ENCODE peak calls at places on chromosomes 13 and 19, in eight cellular contexts. B is stomach, N is breast epithelium, V is GM12878, C is transverse colon, Z is esophagus muscularis mucosa, A is HCT116, D is sigmoid colon. Q is an unnamed sample.

GRCh38 chr19:50414850-50415660 is 3.7 kb upstream of the SPIB start:
- DNase-seq in B (peak), N (peak), V (no peak), C (peak), Z (no peak), A (peak), D (peak), Q (no peak)

GRCh38 chr19:4654437-4655361 is 15.4 kb downstream of the TNFAIP8L1 start:
- DNase-seq in B (no peak), N (no peak), V (no peak), C (no peak), Z (no peak), A (no peak), D (no peak), Q (no peak)

GRCh38 chr19:52535831-52536800 is 8.6 kb downstream of the ZNF808 start:
- DNase-seq in B (peak), N (peak), V (peak), C (peak), Z (peak), A (no peak), D (peak), Q (no peak)

GRCh38 chr13:66675620-66676019 is 554.5 kb downstream of the PCDH9 start:
- DNase-seq in B (no peak), N (no peak), V (no peak), C (no peak), Z (no peak), A (no peak), D (no peak), Q (no peak)

GRCh38 chr13:75226755-75227435 is 255.1 kb downstream of the TBC1D4 start:
- DNase-seq in B (no peak), N (no peak), V (no peak), C (no peak), Z (no peak), A (no peak), D (no peak), Q (peak)

GRCh38 chr19:42111384-42111783 is 20.9 kb downstream of the POU2F2 start:
- DNase-seq in B (no peak), N (no peak), V (no peak), C (no peak), Z (no peak), A (no peak), D (no peak), Q (no peak)

GRCh38 chr19:658916-659839 is 3.8 kb downstream of the RNF126 start:
- DNase-seq in B (peak), N (peak), V (no peak), C (peak), Z (no peak), A (no peak), D (peak), Q (no peak)

GRCh38 chr13:39942901-39943273 is 287.4 kb downstream of the COG6 start:
- DNase-seq in B (peak), N (peak), V (peak), C (peak), Z (no peak), A (peak), D (peak), Q (no peak)

GRCh38 chr13:112894673-112895481 is 74.1 kb upstream of the MCF2L start:
- DNase-seq in B (no peak), N (no peak), V (no peak), C (no peak), Z (no peak), A (no peak), D (no peak), Q (no peak)

GRCh38 chr19:11657307-11657706 is 60.0 kb downstream of the ZNF627 start:
- DNase-seq in B (no peak), N (no peak), V (no peak), C (peak), Z (no peak), A (no peak), D (no peak), Q (no peak)

GRCh38 chr13:92806215-92806614 is 420.4 kb upstream of the GPC6 start:
- DNase-seq in B (no peak), N (no peak), V (no peak), C (no peak), Z (no peak), A (no peak), D (no peak), Q (no peak)

GRCh38 chr13:33228645-33229445 is 56.7 kb downstream of the STARD13 start:
- DNase-seq in B (no peak), N (no peak), V (no peak), C (no peak), Z (no peak), A (peak), D (no peak), Q (no peak)

GRCh38 chr13:27043013-27043412 is 128.6 kb downstream of the USP12 start:
- DNase-seq in B (peak), N (peak), V (no peak), C (no peak), Z (no peak), A (peak), D (peak), Q (peak)

GRCh38 chr19:4695224-4695731 is 25.1 kb upstream of the MYDGF start:
- DNase-seq in B (no peak), N (peak), V (no peak), C (no peak), Z (no peak), A (no peak), D (no peak), Q (no peak)

DNA sequence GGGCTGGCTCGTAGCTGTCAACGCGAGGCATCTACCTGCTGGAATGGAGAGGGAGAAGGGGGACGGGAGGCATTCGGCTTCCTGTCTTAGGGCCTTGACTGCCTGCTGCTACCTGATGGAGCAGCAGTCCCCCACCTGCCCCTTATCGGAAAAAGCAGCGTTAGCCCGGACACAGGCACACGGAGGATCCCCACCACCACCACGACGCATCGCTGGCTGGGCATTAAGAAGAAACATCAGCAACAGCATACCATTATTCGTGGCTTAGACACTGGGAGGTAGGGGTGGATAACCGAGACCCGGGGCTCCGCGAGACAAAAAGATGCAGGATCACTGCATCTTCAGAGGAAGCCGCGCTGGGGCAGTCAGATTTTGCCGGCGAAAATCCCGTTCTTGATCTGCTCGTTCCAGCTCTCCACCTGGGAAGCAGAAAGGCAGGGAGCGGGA is 1.1 kb downstream of the COX6B2 start:
- DNase-seq in B (no peak), N (no peak), V (no peak), C (no peak), Z (no peak), A (no peak), D (no peak), Q (no peak)
- TF ChIP-seq POLR2AphosphoS5 in B (no peak), N (no peak), V (no peak), C (no peak), Z (no peak), A (no peak), D (no peak), Q (no peak)

GRCh38 chr19:18172331-18173053 is 1.1 kb upstream of the IFI30 start:
- DNase-seq in B (no peak), N (no peak), V (no peak), C (no peak), Z (no peak), A (no peak), D (no peak), Q (no peak)
- TF ChIP-seq POLR2AphosphoS5 in B (no peak), N (no peak), V (no peak), C (no peak), Z (no peak), A (no peak), D (no peak), Q (no peak)

GRCh38 chr19:31354919-31355318 is 5.7 kb upstream of the TSHZ3 start:
- DNase-seq in B (no peak), N (no peak), V (no peak), C (no peak), Z (no peak), A (no peak), D (no peak), Q (no peak)
- TF ChIP-seq POLR2AphosphoS5 in B (no peak), N (no peak), V (no peak), C (no peak), Z (no peak), A (no peak), D (no peak), Q (no peak)

DNA sequence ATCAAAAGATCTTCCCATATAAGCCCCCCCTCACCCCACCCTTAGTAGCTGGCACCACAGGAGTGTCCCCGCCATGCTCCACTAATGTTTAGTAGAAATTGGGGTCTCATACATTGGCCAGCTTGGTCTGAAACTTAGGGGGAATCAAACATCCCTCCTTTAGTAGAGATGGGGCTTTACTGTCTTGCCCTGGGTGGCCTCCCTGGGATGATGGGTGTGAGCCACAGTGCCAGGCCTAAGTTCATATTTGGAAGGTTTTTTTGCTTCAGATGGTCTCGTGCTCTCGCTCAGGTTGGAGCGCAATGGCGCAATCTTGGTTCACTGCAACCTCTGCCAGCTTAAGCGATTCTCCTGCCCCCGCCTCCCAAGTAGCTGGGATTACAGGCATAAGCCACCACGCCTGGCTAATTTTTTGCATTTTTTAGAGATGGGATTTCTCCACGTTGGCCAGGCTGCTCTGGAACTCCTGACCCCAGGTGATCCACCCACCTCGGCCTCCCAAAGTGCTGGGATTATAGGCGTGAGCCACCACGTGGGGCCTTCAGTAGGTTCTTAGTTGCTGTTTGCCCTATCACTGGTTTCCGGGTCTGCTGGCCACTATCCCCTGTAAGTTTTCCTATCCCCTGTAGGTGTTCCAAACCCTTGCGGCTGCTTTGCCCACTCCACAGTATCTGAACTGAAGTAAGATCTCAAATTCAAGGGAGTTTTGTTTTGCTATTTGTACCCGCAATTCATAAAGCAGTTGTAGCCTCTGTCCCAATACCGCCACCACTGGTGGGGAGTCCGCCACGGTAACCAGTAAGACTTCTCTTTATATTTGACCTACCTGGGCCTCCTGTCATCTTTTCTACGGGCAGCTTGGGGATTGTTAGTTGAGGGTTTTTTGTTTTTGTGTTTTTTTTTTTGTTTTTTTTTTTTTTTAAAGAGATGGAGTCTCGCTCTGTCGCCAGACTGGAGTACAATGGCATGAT is 34.1 kb downstream of the NLRP12 start:
- DNase-seq in B (no peak), N (no peak), V (no peak), C (no peak), Z (no peak), A (no peak), D (no peak), Q (no peak)
- TF ChIP-seq POLR2AphosphoS5 in B (no peak), N (no peak), V (no peak), C (no peak), Z (no peak), A (no peak), D (no peak), Q (no peak)

Q was measured in SK-N-MC.